ENCODE peak calls at places on chromosomes 16 and 17, in four cellular contexts. L is adipocyte, J is OCI-LY7, O is thoracic aorta. D is an unnamed sample.

GRCh38 chr17:78271419-78272160 is 40.2 kb downstream of the TMEM235 start:
- DNase-seq in O (no peak), J (no peak), L (no peak), D (no peak)

GRCh38 chr17:58370309-58370708 is 18.3 kb upstream of the SUPT4H1 start:
- DNase-seq in J (no peak), L (no peak), O (no peak), D (no peak)

GRCh38 chr17:43803758-43804157 is 23.5 kb downstream of the CFAP97D1 start:
- DNase-seq in O (no peak), L (no peak), J (no peak), D (no peak)

GRCh38 chr17:37494401-37494831 is 4.7 kb downstream of the DUSP14 start:
- DNase-seq in J (no peak), L (peak; percentile 68), O (no peak), D (no peak)

GRCh38 chr17:40846515-40847155 is 20.4 kb downstream of the KRT12 start:
- DNase-seq in L (peak; percentile 35), O (no peak), J (no peak), D (no peak)

GRCh38 chr16:15639061-15639568 is 3.8 kb downstream of the MARF1 start:
- DNase-seq in L (no peak), O (no peak), J (peak; percentile 79), D (no peak)

GRCh38 chr16:29182501-29182900 is 197.6 kb downstream of the LAT start:
- DNase-seq in L (no peak), J (no peak), O (no peak), D (no peak)

GRCh38 chr16:48244863-48245195 is 729 bp downstream of the LONP2 start:
- DNase-seq in J (no peak), L (no peak), O (no peak), D (no peak)

GRCh38 chr17:37019745-37020129 is 71.0 kb downstream of the AATF start:
- DNase-seq in O (no peak), L (no peak), J (no peak), D (no peak)

GRCh38 chr17:2398655-2399571 is 1.9 kb downstream of the MNT start:
- DNase-seq in L (peak; percentile 91), O (no peak), J (peak; percentile 25), D (peak; percentile 88)

GRCh38 chr17:52383493-52384100 is 225.1 kb upstream of the CA10 start:
- DNase-seq in L (peak; percentile 19), J (peak; percentile 52), O (no peak), D (no peak)

GRCh38 chr16:75345711-75346110 is 87.6 kb downstream of the CFDP1 start:
- DNase-seq in J (no peak), L (no peak), O (no peak), D (no peak)

GRCh38 chr17:51703364-51704341 is 443.3 kb downstream of the UTP18 start:
- DNase-seq in J (no peak), O (peak; percentile 18), L (no peak), D (no peak)

GRCh38 chr16:23006380-23006779 is 142.9 kb downstream of the USP31 start:
- DNase-seq in L (no peak), O (no peak), J (no peak), D (no peak)

GRCh38 chr17:81991684-81992513 is 14.5 kb downstream of the ASPSCR1 start:
- DNase-seq in L (peak; percentile 82), J (no peak), O (peak; percentile 29), D (peak; percentile 81)

DNA sequence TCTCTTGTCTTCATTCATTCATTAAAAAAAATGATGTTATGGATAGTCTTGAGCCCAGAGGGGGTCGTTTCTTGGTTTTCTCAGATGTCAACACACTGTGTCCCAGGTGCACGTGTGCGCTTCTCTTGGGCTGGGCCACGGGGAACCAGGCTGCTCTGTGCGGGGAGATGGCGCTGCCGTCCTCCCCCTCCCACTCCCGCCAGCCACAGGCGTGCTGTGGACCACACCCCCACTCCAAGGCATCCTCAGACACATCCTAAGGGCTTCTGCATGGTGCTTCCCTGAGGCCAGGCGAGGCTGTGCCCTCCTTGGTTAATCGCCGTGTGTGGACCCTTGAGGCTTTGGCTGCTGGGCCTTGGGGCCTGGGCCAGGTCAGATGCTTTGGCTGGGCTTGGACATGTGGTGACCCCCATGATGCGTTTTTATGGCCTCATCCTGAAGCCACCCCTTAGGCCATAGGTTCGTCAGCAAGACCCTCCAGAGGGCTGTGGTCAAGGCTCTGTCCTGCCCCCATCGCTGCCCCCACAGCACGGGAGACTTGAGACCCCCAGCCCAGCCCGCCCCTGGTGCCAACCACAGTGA is 245.7 kb upstream of the CIBAR2 start:
- DNase-seq in O (no peak), J (no peak), L (no peak), D (no peak)
- H3K4me1 ChIP-seq in O (no peaks in the 10 kb centered on the region), J (peaks cover 12% of the 10 kb centered on the region), L (peaks cover 25% of the 10 kb centered on the region), D (no peaks in the 10 kb centered on the region)

GRCh38 chr16:10941127-10941933 is 938 bp downstream of the DEXI start:
- DNase-seq in L (peak; percentile 45), J (no peak), O (no peak), D (no peak)
- H3K4me1 ChIP-seq in L (peaks cover 79% of the 10 kb centered on the region), J (peaks cover 65% of the 10 kb centered on the region), O (peaks cover 63% of the 10 kb centered on the region), D (peaks cover 24% of the 10 kb centered on the region)

GRCh38 chr17:29102741-29103181 is 59.8 kb downstream of the PIPOX start:
- DNase-seq in L (no peak), J (no peak), O (no peak), D (no peak)
- H3K4me1 ChIP-seq in L (no peaks in the 10 kb centered on the region), J (no peaks in the 10 kb centered on the region), O (no peaks in the 10 kb centered on the region), D (no peaks in the 10 kb centered on the region)

GRCh38 chr17:75373290-75373689 is 32.2 kb downstream of the GRB2 start:
- DNase-seq in L (no peak), J (no peak), O (no peak), D (no peak)
- H3K4me1 ChIP-seq in L (peaks cover 15% of the 10 kb centered on the region), J (peaks cover 72% of the 10 kb centered on the region), O (peaks cover 27% of the 10 kb centered on the region), D (peaks cover 3% of the 10 kb centered on the region)

DNA sequence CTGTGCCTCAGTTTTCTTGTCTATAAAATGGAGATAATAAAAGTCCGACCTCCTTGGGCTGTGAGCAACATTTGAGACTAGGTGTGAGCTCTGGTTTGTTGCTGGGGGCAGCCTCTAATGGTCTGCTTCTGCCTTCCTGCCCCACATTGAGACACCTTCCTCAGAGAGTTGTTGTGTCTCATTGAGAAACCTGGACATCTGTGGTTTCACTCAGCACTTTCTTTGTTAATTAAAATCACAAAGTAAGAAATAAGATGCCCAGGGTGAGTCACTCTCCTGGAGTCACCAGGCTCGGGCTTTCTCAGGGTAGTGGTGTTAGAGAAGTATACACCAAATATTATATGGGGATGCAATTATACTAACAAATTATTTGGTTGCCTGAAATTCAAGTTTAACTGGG is 389.2 kb upstream of the SALL1 start:
- DNase-seq in L (peak; percentile 55), O (no peak), J (no peak), D (no peak)
- H3K4me1 ChIP-seq in L (peaks cover 10% of the 10 kb centered on the region), O (no peaks in the 10 kb centered on the region), J (no peaks in the 10 kb centered on the region), D (no peaks in the 10 kb centered on the region)

GRCh38 chr16:70430667-70431536 is 8.0 kb downstream of the ST3GAL2 start:
- DNase-seq in L (no peak), J (peak; percentile 94), O (no peak), D (no peak)
- H3K4me1 ChIP-seq in L (peaks cover 48% of the 10 kb centered on the region), J (peaks cover 78% of the 10 kb centered on the region), O (peaks cover 42% of the 10 kb centered on the region), D (peaks cover 30% of the 10 kb centered on the region)

DNA sequence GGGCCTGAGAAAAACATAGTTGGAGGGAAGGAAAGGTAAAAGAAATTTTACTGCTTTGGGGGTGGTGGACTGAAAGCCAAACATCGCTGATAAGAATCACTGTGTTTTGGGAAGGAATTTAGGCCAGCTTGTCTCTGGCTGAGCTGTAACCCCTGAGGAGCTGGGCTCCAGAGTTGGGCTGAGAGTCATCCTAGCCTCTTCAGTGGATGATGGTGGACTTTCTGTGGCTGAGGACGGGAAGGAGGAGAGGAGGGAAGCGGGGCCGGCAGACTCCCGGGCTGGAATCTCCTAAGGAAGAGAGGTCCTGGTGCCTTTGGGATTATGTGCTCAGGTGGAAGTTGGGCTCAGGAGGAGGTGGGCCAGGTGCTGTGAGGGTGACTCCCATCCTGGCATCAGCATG is 8.6 kb downstream of the WNT9B start:
- DNase-seq in O (no peak), J (no peak), L (no peak), D (no peak)
- H3K4me1 ChIP-seq in O (no peaks in the 10 kb centered on the region), J (no peaks in the 10 kb centered on the region), L (no peaks in the 10 kb centered on the region), D (no peaks in the 10 kb centered on the region)

DNA sequence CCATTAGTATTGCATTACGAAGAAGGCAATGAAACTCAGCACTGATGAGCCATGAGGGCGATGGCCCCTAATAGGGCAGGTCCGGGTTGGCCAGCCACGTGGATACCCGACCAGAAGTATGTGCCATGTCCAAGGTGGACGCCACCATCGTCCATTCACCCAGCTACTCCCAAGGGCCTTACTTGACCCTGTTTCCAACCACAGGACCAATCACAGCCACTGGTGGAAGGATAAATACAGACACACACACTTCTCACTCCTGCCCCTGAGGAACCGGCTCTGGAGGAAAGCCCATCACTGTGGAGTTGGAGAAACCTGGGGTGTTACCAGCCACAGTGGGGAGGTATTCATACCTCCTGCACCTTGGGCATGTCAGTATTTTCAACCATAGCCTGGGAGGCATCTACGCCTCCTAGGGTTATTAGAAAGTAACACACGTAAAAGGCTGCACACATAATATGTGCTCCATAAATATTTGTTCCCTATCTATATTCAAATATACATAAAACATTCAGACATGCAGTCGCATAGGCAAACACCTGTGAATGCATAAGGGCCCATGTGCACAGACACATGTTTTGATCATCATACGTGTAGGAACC is 5.4 kb upstream of the ITGA3 start:
- DNase-seq in O (no peak), J (no peak), L (no peak), D (no peak)
- H3K4me1 ChIP-seq in O (peaks cover 4% of the 10 kb centered on the region), J (peaks cover 28% of the 10 kb centered on the region), L (peaks cover 32% of the 10 kb centered on the region), D (peaks cover 27% of the 10 kb centered on the region)

GRCh38 chr17:73686961-73687360 is 42.7 kb upstream of the SDK2 start:
- DNase-seq in J (no peak), O (no peak), L (no peak), D (no peak)

GRCh38 chr17:73681946-73682345 is 37.7 kb upstream of the SDK2 start:
- DNase-seq in L (no peak), J (no peak), O (no peak), D (no peak)

GRCh38 chr17:73689596-73690275 is 45.5 kb upstream of the SDK2 start:
- DNase-seq in O (no peak), L (no peak), J (no peak), D (no peak)

GRCh38 chr17:73683788-73684582 is 39.7 kb upstream of the SDK2 start:
- DNase-seq in O (no peak), L (no peak), J (no peak), D (no peak)

DNA sequence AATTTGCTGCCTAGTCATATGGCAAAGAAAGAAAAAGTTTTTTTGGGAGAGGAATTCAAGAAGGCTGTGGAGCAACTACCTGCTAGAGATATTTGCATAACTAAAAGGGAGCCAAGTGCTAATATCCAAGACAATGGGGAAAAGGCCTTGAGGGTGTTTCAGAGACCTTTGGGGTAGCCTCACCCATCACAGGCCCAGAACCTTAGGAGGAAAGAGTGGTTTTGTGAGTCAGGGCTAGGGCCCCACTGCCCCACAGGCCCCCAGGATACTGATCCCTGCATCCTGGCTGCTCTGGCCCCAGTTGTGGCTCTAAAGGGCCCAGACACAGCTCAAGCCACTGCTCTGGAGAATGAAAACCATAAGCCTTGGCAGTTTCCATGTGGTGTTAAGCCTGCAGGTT is 41.9 kb upstream of the SDK2 start:
- DNase-seq in O (no peak), L (no peak), J (no peak), D (no peak)
- H3K4me1 ChIP-seq in O (no peaks in the 10 kb centered on the region), L (no peaks in the 10 kb centered on the region), J (no peaks in the 10 kb centered on the region), D (no peaks in the 10 kb centered on the region)

GRCh38 chr17:60171753-60172079 is 21.9 kb downstream of the CA4 start:
- DNase-seq in L (no peak), J (no peak), O (no peak), D (no peak)
- H3K4me1 ChIP-seq in L (peaks cover 29% of the 10 kb centered on the region), J (peaks cover 10% of the 10 kb centered on the region), O (no peaks in the 10 kb centered on the region), D (no peaks in the 10 kb centered on the region)